ENCODE peak calls at places on chromosomes 11 and 22, in ten cellular contexts. U is astrocyte; P is neuronal stem cell; L is NCI-H2081; T is kidney epithelial cell; D is DMS 273 treated with DMSO at 0.1 percent for 48 hours; I is stimulated activated CD4-positive, alpha-beta T cell treated with anti-CD3 and anti-CD28 coated beads, Interleukin-12 subunit alpha, Interleukin-12 subunit beta, amount 100 ng/mL, for 24 hours; A is fibroblast of pulmonary artery; R is GM12865; Z is lower leg skin. F is an unnamed sample.

GRCh38 chr22:27377901-27378300 is 423.7 kb downstream of the MN1 start:
- DNase-seq in A (no peak), I (no peak), U (no peak), L (peak), R (no peak), Z (no peak), T (no peak), D (peak), P (no peak), F (no peak)

GRCh38 chr11:61732705-61733104 is 19.7 kb upstream of the MYRF start:
- DNase-seq in I (no peak), P (no peak), L (no peak), R (no peak), U (peak), A (no peak), T (no peak), D (no peak), Z (no peak), F (no peak)

GRCh38 chr11:6319879-6320410 is 356 bp downstream of the CAVIN3 start:
- DNase-seq in U (peak), T (no peak), R (peak), I (no peak), D (no peak), L (no peak), P (peak), A (peak), Z (peak), F (peak)

GRCh38 chr11:1507381-1508140 is 21.0 kb upstream of the MOB2 start:
- DNase-seq in T (no peak), I (no peak), R (no peak), L (no peak), U (no peak), A (no peak), P (no peak), D (no peak), Z (no peak), F (peak)

GRCh38 chr11:119520966-119521365 is 98.0 kb upstream of the THY1 start:
- DNase-seq in Z (no peak), U (no peak), T (no peak), L (no peak), D (no peak), R (no peak), I (no peak), P (no peak), A (no peak), F (no peak)

GRCh38 chr11:128841461-128842072 is 25.5 kb downstream of the KCNJ1 start:
- DNase-seq in Z (no peak), R (peak), D (no peak), I (no peak), U (no peak), P (no peak), A (no peak), L (no peak), T (no peak), F (no peak)

GRCh38 chr22:24427500-24428164 is at the start of gene ADORA2A:
- DNase-seq in L (no peak), A (no peak), U (no peak), D (no peak), R (peak), Z (no peak), I (peak), P (no peak), T (no peak), F (no peak)

GRCh38 chr22:41683616-41684015 is 5.1 kb downstream of the SNU13 start:
- DNase-seq in A (no peak), D (no peak), T (no peak), R (no peak), L (no peak), P (no peak), U (no peak), I (no peak), Z (no peak), F (no peak)

GRCh38 chr22:38187413-38188212 is 6.0 kb upstream of the PLA2G6 start:
- DNase-seq in Z (no peak), R (no peak), P (no peak), L (peak), D (no peak), U (no peak), I (no peak), A (peak), T (no peak), F (no peak)

GRCh38 chr11:69949327-69949726 is 128.8 kb upstream of the ANO1 start:
- DNase-seq in A (peak), T (peak), L (no peak), P (no peak), R (no peak), D (no peak), I (no peak), U (peak), Z (no peak), F (no peak)

GRCh38 chr22:31148953-31149627 is 8.8 kb upstream of the PLA2G3 start:
- DNase-seq in Z (peak), R (peak), U (peak), L (peak), T (no peak), A (peak), D (peak), P (peak), I (no peak), F (peak)

GRCh38 chr11:96008161-96008560 is 84.3 kb upstream of the MTMR2 start:
- DNase-seq in Z (no peak), T (no peak), L (no peak), R (no peak), D (no peak), U (peak), A (no peak), P (no peak), I (no peak), F (no peak)

GRCh38 chr11:76233936-76234703 is 27.8 kb upstream of the WNT11 start:
- DNase-seq in I (no peak), A (peak), Z (peak), D (no peak), P (no peak), R (peak), L (no peak), U (peak), T (no peak), F (peak)

GRCh38 chr11:106087815-106088435 is 10.5 kb downstream of the AASDHPPT start:
- DNase-seq in Z (peak), R (peak), T (no peak), D (no peak), U (peak), I (no peak), P (peak), L (peak), A (peak), F (peak)

GRCh38 chr22:31952094-31952401 is 7.7 kb downstream of the YWHAH start:
- DNase-seq in I (no peak), U (no peak), T (no peak), P (no peak), D (no peak), A (no peak), R (no peak), L (no peak), Z (no peak), F (no peak)

GRCh38 chr11:128467610-128468041 is 119.7 kb downstream of the ETS1 start:
- DNase-seq in A (peak), D (no peak), I (no peak), U (peak), T (peak), R (no peak), L (no peak), P (no peak), Z (peak), F (no peak)

GRCh38 chr11:2211113-2211971 is 39.7 kb upstream of the TH start:
- DNase-seq in L (peak), D (no peak), P (peak), I (no peak), T (no peak), R (no peak), Z (peak), A (no peak), U (no peak), F (peak)

GRCh38 chr22:25153961-25154685 is 45.5 kb upstream of the CRYBB3 start:
- DNase-seq in I (no peak), T (peak), A (peak), P (no peak), L (no peak), R (no peak), D (no peak), U (peak), Z (peak), F (no peak)

F was measured in posterior cingulate gyrus.